ENCODE peak calls at places on chromosomes 6 and 20, in nine cellular contexts. V, H, G, O, A, I, U, E and J are unnamed samples. For H3K9me3, the result is how much of the 10 kb centered on the place peaks cover.

GRCh38 chr6:133817460-133818047 is 71.4 kb upstream of the TCF21 start:
- DNase-seq in G (no peak), H (no peak), U (no peak), O (no peak), E (no peak), I (no peak), V (no peak), A (no peak), J (no peak)

GRCh38 chr6:47428746-47429664 is 48.6 kb upstream of the CD2AP start:
- DNase-seq in U (no peak), O (no peak), E (no peak), H (no peak), A (no peak), G (no peak), V (no peak), I (no peak), J (no peak)

GRCh38 chr20:19726126-19726525 is 31.9 kb upstream of the RIN2 start:
- DNase-seq in U (peak), V (no peak), O (no peak), H (no peak), E (peak), I (no peak), G (no peak), A (no peak), J (no peak)

GRCh38 chr20:23918101-23918862 is 38.7 kb upstream of the CST5 start:
- DNase-seq in H (no peak), I (no peak), V (no peak), O (no peak), A (no peak), G (no peak), E (no peak), U (no peak), J (no peak)

GRCh38 chr20:23923311-23923710 is 43.8 kb upstream of the CST5 start:
- DNase-seq in H (no peak), U (no peak), V (no peak), G (no peak), I (no peak), E (no peak), A (no peak), O (no peak), J (no peak)

GRCh38 chr20:34986311-34987287 is 30.9 kb downstream of the MYH7B start:
- DNase-seq in I (no peak), E (no peak), O (no peak), U (no peak), G (no peak), V (no peak), A (no peak), H (no peak), J (no peak)

GRCh38 chr20:7272512-7272911 is 505.0 kb downstream of the BMP2 start:
- DNase-seq in V (no peak), A (no peak), I (no peak), E (no peak), G (no peak), O (no peak), H (no peak), U (peak), J (no peak)

GRCh38 chr6:39243809-39244208 is 14.5 kb upstream of the KCNK5 start:
- DNase-seq in H (no peak), O (no peak), V (peak), A (no peak), G (no peak), U (peak), I (no peak), E (no peak), J (no peak)

GRCh38 chr6:154520280-154520679 is 9.8 kb upstream of the CNKSR3 start:
- DNase-seq in G (no peak), E (no peak), O (no peak), A (no peak), I (peak), H (no peak), U (no peak), V (no peak), J (no peak)

GRCh38 chr6:68726992-68727391 is 91.9 kb downstream of the ADGRB3 start:
- DNase-seq in G (no peak), O (no peak), I (no peak), U (no peak), A (no peak), H (no peak), E (no peak), V (no peak), J (no peak)

GRCh38 chr6:42745083-42745637 is 743 bp downstream of the TBCC start:
- DNase-seq in H (peak), E (peak), A (peak), U (peak), G (no peak), I (peak), V (no peak), O (no peak), J (no peak)

GRCh38 chr6:18148304-18149025 is 6.4 kb downstream of the TPMT start:
- DNase-seq in V (no peak), H (peak), O (no peak), E (peak), I (no peak), A (no peak), U (peak), G (no peak), J (no peak)

GRCh38 chr6:107330190-107330589 is 129.2 kb downstream of the PDSS2 start:
- DNase-seq in H (no peak), V (no peak), O (no peak), A (no peak), I (no peak), E (no peak), U (no peak), G (no peak), J (no peak)

GRCh38 chr6:14231071-14231483 is 113.5 kb downstream of the CD83 start:
- DNase-seq in A (no peak), G (no peak), E (no peak), U (no peak), V (no peak), I (no peak), H (no peak), O (no peak), J (no peak)

GRCh38 chr6:49409951-49410542 is 53.0 kb downstream of the MMUT start:
- DNase-seq in E (peak), A (peak), G (no peak), O (peak), I (peak), H (peak), U (peak), V (peak), J (peak)

GRCh38 chr20:16158090-16158975 is 414.9 kb downstream of the KIF16B start:
- DNase-seq in H (no peak), O (no peak), I (no peak), U (no peak), V (no peak), G (no peak), A (no peak), E (no peak), J (no peak)

GRCh38 chr6:89351632-89352328 is 742 bp downstream of the UBE2J1 start:
- DNase-seq in G (no peak), V (no peak), U (peak), O (no peak), A (no peak), E (no peak), H (no peak), I (no peak), J (no peak)

GRCh38 chr20:53559816-53560215 is 33.8 kb downstream of the ZNF217 start:
- DNase-seq in I (no peak), V (no peak), A (no peak), G (no peak), U (peak), O (no peak), E (peak), H (no peak), J (no peak)

GRCh38 chr6:144873653-144874378 is 588.7 kb downstream of the UTRN start:
- DNase-seq in I (no peak), V (no peak), E (no peak), U (no peak), O (no peak), H (no peak), G (no peak), A (no peak), J (no peak)

GRCh38 chr20:58179432-58180099 is 48.9 kb downstream of the ANKRD60 start:
- DNase-seq in V (peak), U (peak), G (no peak), O (peak), H (peak), I (peak), E (no peak), A (peak), J (no peak)

GRCh38 chr6:27591660-27592059 is 118.8 kb upstream of the ZNF184 start:
- DNase-seq in G (no peak), E (peak), A (no peak), U (peak), O (no peak), V (no peak), I (peak), H (peak), J (no peak)

GRCh38 chr20:63483834-63484233 is 11.4 kb upstream of the KCNQ2 start:
- DNase-seq in E (no peak), O (no peak), V (no peak), I (peak), H (no peak), A (no peak), U (no peak), G (no peak), J (no peak)

GRCh38 chr6:73308712-73309533 is 45.2 kb downstream of the DPPA5 start:
- DNase-seq in O (no peak), G (no peak), I (peak), H (peak), E (no peak), V (no peak), U (no peak), A (no peak), J (no peak)

GRCh38 chr20:32652739-32653526 is 20.8 kb downstream of the C20orf203 start:
- DNase-seq in U (peak), I (peak), E (peak), O (peak), V (peak), H (peak), A (peak), G (peak), J (peak)

GRCh38 chr20:38501858-38502431 is 29.3 kb downstream of the RALGAPB start:
- DNase-seq in V (no peak), I (no peak), A (no peak), H (no peak), E (no peak), U (no peak), G (no peak), O (no peak), J (no peak)

GRCh38 chr6:147161974-147162495 is 42.2 kb upstream of the STXBP5 start:
- DNase-seq in G (no peak), A (no peak), H (no peak), I (no peak), E (peak), O (no peak), U (peak), V (no peak), J (no peak)

GRCh38 chr20:59351148-59352040 is 51.0 kb downstream of the EDN3 start:
- DNase-seq in O (no peak), I (no peak), H (no peak), A (no peak), G (no peak), E (no peak), V (no peak), U (no peak), J (no peak)

GRCh38 chr6:108565893-108566292 is 5.2 kb downstream of the FOXO3 start:
- DNase-seq in H (no peak), O (no peak), A (no peak), V (peak), G (no peak), I (no peak), E (peak), U (peak), J (no peak)

GRCh38 chr6:170434114-170434820 is 118.8 kb downstream of the PSMB1 start:
- DNase-seq in I (peak), O (no peak), A (no peak), V (no peak), E (peak), H (peak), G (no peak), U (no peak), J (no peak)

GRCh38 chr20:56271974-56272373 is 23.4 kb downstream of the MC3R start:
- DNase-seq in A (no peak), G (no peak), E (no peak), H (no peak), O (no peak), I (no peak), U (no peak), V (no peak), J (no peak)
- H3K9me3 ChIP-seq in A (under half), G (under half), E (under half), H (under half), O (under half), I (under half), U (under half), V (under half), J (under half)

GRCh38 chr20:5845686-5846651 is 95.8 kb downstream of the SHLD1 start:
- DNase-seq in G (no peak), H (no peak), E (peak), U (peak), I (no peak), O (no peak), V (no peak), A (no peak), J (no peak)

GRCh38 chr20:5844063-5844681 is 94.0 kb downstream of the SHLD1 start:
- DNase-seq in G (no peak), V (no peak), U (peak), I (no peak), E (peak), A (no peak), O (no peak), H (peak), J (no peak)

GRCh38 chr20:5843054-5843731 is 93.0 kb downstream of the SHLD1 start:
- DNase-seq in E (no peak), V (no peak), I (no peak), U (no peak), H (no peak), A (no peak), O (no peak), G (no peak), J (no peak)

DNA sequence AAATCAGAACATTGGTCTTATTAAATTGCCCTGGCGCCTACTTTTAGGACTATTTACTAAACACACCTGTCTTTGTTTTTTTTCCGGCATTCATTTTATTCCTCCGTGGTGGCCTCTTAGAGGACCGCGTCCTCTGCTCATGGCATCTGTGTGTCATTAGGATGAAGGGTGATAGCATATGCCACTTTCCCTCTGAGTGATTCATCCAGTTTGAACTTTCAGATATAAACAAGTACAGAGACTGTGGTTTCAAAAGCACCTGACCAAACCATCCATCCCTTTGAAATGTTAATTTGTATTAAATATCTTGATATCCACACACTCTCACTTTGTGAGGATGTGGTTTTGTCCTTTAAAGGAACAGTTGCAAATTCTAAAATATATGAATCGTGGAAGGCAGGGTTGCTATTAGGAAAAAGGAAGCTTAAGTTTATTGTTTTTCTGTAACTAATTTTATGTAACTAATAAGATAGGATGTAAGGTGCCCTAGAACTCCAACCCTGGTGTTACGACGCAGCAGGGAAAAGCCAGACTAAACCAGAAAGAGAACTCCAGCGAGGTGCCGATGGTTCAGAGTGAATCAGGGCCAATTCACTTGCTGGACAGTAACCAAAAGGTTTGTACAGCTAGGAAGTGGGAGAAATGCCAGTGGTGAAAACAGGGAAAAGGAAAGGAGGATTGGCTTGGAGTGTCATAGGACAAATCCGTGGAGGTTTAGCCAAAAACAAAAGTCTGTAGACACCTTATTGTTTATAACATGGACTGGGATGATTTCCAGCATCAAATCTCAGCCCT is 98.7 kb downstream of the SHLD1 start:
- DNase-seq in G (no peak), H (no peak), E (peak), A (no peak), O (no peak), U (peak), I (no peak), V (no peak), J (no peak)
- H3K27ac ChIP-seq in G (no peak), H (no peak), E (no peak), A (no peak), O (no peak), U (no peak), I (no peak), V (no peak), J (no peak)

DNA sequence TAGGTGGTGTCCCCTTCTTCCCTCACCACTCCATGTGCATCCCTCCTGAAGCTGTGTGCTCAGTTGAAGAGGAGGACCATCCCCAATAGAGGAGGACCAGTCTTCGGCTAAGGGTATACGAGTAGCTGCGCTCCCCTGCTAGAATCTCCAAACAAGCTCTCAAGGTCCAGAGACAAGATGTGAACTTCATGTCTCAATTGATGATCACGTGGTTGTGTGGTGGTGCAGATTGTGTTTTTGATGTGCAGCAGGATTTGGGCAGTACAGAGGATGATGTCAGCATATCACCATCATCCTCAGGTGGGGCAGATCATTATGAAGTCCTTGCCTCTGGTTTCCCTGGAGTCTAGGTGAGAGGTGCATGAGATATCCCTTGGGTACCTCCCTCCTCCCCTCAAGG is 20.0 kb upstream of the DDR1 start:
- DNase-seq in E (no peak), U (no peak), G (no peak), H (no peak), A (no peak), V (no peak), I (no peak), O (no peak), J (no peak)
- H3K9me3 ChIP-seq in E (under half), U (under half), G (under half), H (under half), A (under half), V (under half), I (under half), O (under half), J (under half)

GRCh38 chr6:157596461-157596860 is 215.5 kb downstream of the ZDHHC14 start:
- DNase-seq in E (no peak), H (no peak), U (no peak), I (no peak), G (no peak), V (no peak), A (no peak), O (peak), J (no peak)
- H3K27ac ChIP-seq in E (peak), H (no peak), U (no peak), I (no peak), G (no peak), V (no peak), A (no peak), O (no peak), J (no peak)

DNA sequence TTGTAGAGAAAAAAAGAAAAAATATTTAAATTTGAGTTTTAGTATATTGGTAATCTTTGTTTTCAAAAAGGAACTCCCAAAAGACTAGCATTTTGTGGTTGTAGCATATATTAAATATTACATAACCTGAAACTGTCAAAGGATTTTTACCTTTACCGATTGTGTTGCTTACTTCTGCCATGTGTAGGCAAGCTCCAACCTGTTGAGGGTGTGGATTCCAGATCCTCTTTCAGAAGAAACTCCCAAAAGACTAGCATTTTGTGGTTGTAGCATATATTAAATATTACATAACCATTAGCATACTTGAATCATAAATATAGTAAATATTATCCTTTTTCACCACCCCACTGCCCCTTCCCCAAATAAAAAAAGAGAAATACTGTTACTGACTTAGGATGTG is 3.2 kb downstream of the DSE start:
- DNase-seq in A (no peak), O (no peak), E (no peak), G (no peak), V (no peak), U (no peak), I (no peak), H (no peak), J (no peak)
- H3K9me3 ChIP-seq in A (under half), O (under half), E (under half), G (under half), V (under half), U (under half), I (under half), H (under half), J (under half)

DNA sequence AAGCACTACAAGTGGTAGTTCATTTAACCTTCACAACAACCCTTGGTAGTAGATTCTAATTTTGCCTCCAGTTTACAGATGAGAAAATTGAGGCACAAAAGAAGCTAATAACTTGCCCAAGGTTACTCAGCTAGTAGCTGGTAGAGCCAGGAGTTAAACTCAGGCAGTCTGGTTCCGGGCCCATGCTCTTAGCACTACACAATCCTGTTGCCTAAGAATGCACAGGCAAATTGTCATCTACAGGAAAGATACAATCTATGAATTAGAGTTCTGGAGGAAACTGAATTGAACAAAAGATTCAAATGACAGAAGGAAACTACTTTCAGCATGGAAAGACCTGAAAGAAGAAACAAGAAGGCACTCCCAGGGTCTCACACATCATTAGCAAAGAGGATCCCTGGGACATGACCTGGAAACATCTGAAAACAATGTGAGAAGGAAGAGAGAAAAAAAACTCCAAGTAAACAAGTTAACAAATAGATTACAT is 56.8 kb downstream of the ZHX3 start:
- DNase-seq in A (no peak), U (no peak), H (no peak), G (no peak), O (no peak), V (no peak), I (no peak), E (no peak), J (no peak)
- H3K27ac ChIP-seq in A (no peak), U (no peak), H (no peak), G (no peak), O (no peak), V (no peak), I (no peak), E (no peak), J (no peak)